ENCODE peak calls at places on chromosomes 1 and 21, in eight cellular contexts. S, P, A, K, D, N, W and U are unnamed samples. For H3K4me1, the result is how much of the 10 kb centered on the place peaks cover.

GRCh38 chr21:41499920-41500319 is 8.0 kb downstream of the TMPRSS2 start:
- DNase-seq in S (no peak), P (no peak), A (no peak), K (no peak), D (no peak), N (no peak), W (no peak), U (no peak)

GRCh38 chr1:221187174-221187573 is 307.9 kb downstream of the HLX start:
- DNase-seq in S (no peak), P (no peak), A (no peak), K (no peak), D (no peak), N (no peak), W (no peak), U (no peak)

GRCh38 chr21:32653326-32653901 is 41.2 kb upstream of the CFAP298 start:
- DNase-seq in S (peak), P (no peak), A (peak), K (no peak), D (no peak), N (peak), W (no peak), U (no peak)

GRCh38 chr1:2335721-2336475 is 55.5 kb downstream of the MORN1 start:
- DNase-seq in S (no peak), P (no peak), A (no peak), K (no peak), D (no peak), N (no peak), W (no peak), U (no peak)

GRCh38 chr1:112548540-112548939 is 39.8 kb downstream of the WNT2B start:
- DNase-seq in S (no peak), P (no peak), A (no peak), K (no peak), D (no peak), N (peak), W (no peak), U (no peak)

GRCh38 chr1:247357062-247357780 is 25.6 kb upstream of the ZNF496 start:
- DNase-seq in S (no peak), P (no peak), A (no peak), K (no peak), D (no peak), N (peak), W (no peak), U (no peak)

GRCh38 chr1:24699628-24700027 is 45.6 kb upstream of the CLIC4 start:
- DNase-seq in S (no peak), P (no peak), A (no peak), K (no peak), D (no peak), N (no peak), W (no peak), U (no peak)

GRCh38 chr21:26148834-26149354 is 21.7 kb downstream of the APP start:
- DNase-seq in S (no peak), P (no peak), A (peak), K (no peak), D (no peak), N (no peak), W (no peak), U (no peak)

GRCh38 chr21:30769724-30770431 is 14.7 kb upstream of the KRTAP21-1 start:
- DNase-seq in S (no peak), P (no peak), A (no peak), K (no peak), D (no peak), N (no peak), W (no peak), U (no peak)

GRCh38 chr1:101178688-101179491 is 57.9 kb upstream of the S1PR1 start:
- DNase-seq in S (no peak), P (no peak), A (no peak), K (no peak), D (no peak), N (no peak), W (no peak), U (no peak)

GRCh38 chr1:154186852-154187501 is 4.9 kb downstream of the TPM3 start:
- DNase-seq in S (no peak), P (no peak), A (no peak), K (no peak), D (no peak), N (peak), W (no peak), U (no peak)

GRCh38 chr1:182080955-182081582 is 19.6 kb upstream of the ZNF648 start:
- DNase-seq in S (peak), P (no peak), A (peak), K (no peak), D (no peak), N (peak), W (no peak), U (peak)

GRCh38 chr1:155273134-155273982 is at the start of gene CLK2:
- DNase-seq in S (peak), P (peak), A (peak), K (peak), D (peak), N (peak), W (peak), U (peak)

GRCh38 chr1:153566414-153567371 is 1.0 kb upstream of the S100A2 start:
- DNase-seq in S (peak), P (peak), A (peak), K (peak), D (peak), N (peak), W (peak), U (peak)

GRCh38 chr1:176656257-176656995 is 193.5 kb downstream of the PAPPA2 start:
- DNase-seq in S (no peak), P (no peak), A (peak), K (peak), D (no peak), N (peak), W (no peak), U (peak)

GRCh38 chr1:39671793-39672550 is at the start of gene NT5C1A:
- DNase-seq in S (peak), P (no peak), A (peak), K (no peak), D (no peak), N (peak), W (peak), U (peak)

GRCh38 chr1:65075123-65075976 is 72.7 kb upstream of the AK4 start:
- DNase-seq in S (peak), P (no peak), A (peak), K (peak), D (peak), N (peak), W (no peak), U (no peak)

GRCh38 chr1:60904079-60904852 is 178.1 kb upstream of the NFIA start:
- DNase-seq in S (no peak), P (no peak), A (no peak), K (peak), D (no peak), N (no peak), W (no peak), U (peak)

GRCh38 chr1:157390646-157391045 is 161.7 kb downstream of the FCRL5 start:
- DNase-seq in S (no peak), P (no peak), A (no peak), K (no peak), D (no peak), N (peak), W (no peak), U (no peak)

GRCh38 chr1:160519542-160520435 is 3.3 kb downstream of the SLAMF6 start:
- DNase-seq in S (no peak), P (no peak), A (no peak), K (no peak), D (peak), N (peak), W (no peak), U (no peak)

GRCh38 chr1:245939756-245940345 is 567.2 kb downstream of the SMYD3 start:
- DNase-seq in S (no peak), P (no peak), A (peak), K (no peak), D (no peak), N (no peak), W (no peak), U (no peak)

GRCh38 chr1:235648954-235649721 is 446 bp downstream of the GNG4 start:
- DNase-seq in S (peak), P (peak), A (peak), K (peak), D (peak), N (peak), W (peak), U (peak)

GRCh38 chr1:231818342-231818741 is 191.8 kb downstream of the DISC1 start:
- DNase-seq in S (no peak), P (no peak), A (no peak), K (no peak), D (no peak), N (no peak), W (no peak), U (peak)

GRCh38 chr1:17599301-17600300 is 60.1 kb downstream of the ARHGEF10L start:
- DNase-seq in S (no peak), P (no peak), A (no peak), K (no peak), D (no peak), N (no peak), W (no peak), U (no peak)

GRCh38 chr1:59018860-59019259 is 235.0 kb upstream of the JUN start:
- DNase-seq in S (no peak), P (no peak), A (no peak), K (no peak), D (no peak), N (no peak), W (no peak), U (no peak)

GRCh38 chr1:173504268-173504667 is 27.1 kb downstream of the PRDX6 start:
- DNase-seq in S (no peak), P (no peak), A (no peak), K (no peak), D (no peak), N (no peak), W (no peak), U (no peak)

GRCh38 chr1:198776602-198777029 is 137.8 kb downstream of the PTPRC start:
- DNase-seq in S (no peak), P (peak), A (no peak), K (peak), D (no peak), N (no peak), W (no peak), U (peak)

GRCh38 chr1:230124187-230125128 is 57.4 kb downstream of the GALNT2 start:
- DNase-seq in S (no peak), P (no peak), A (no peak), K (no peak), D (no peak), N (no peak), W (no peak), U (no peak)

GRCh38 chr1:40690919-40691537 is 476 bp upstream of the NFYC start:
- DNase-seq in S (no peak), P (no peak), A (no peak), K (no peak), D (no peak), N (no peak), W (no peak), U (no peak)

GRCh38 chr1:223712184-223712855 is at the start of gene CAPN2:
- DNase-seq in S (peak), P (peak), A (peak), K (peak), D (peak), N (peak), W (peak), U (peak)

GRCh38 chr1:106962591-106962990 is 93.9 kb upstream of the PRMT6 start:
- DNase-seq in S (no peak), P (no peak), A (no peak), K (no peak), D (no peak), N (no peak), W (no peak), U (no peak)

GRCh38 chr1:37448185-37448584 is 26.2 kb upstream of the ZC3H12A start:
- DNase-seq in S (peak), P (no peak), A (no peak), K (no peak), D (no peak), N (no peak), W (no peak), U (no peak)

GRCh38 chr1:207959141-207959825 is 48.4 kb upstream of the CD34 start:
- DNase-seq in S (peak), P (peak), A (peak), K (peak), D (no peak), N (peak), W (peak), U (peak)

DNA sequence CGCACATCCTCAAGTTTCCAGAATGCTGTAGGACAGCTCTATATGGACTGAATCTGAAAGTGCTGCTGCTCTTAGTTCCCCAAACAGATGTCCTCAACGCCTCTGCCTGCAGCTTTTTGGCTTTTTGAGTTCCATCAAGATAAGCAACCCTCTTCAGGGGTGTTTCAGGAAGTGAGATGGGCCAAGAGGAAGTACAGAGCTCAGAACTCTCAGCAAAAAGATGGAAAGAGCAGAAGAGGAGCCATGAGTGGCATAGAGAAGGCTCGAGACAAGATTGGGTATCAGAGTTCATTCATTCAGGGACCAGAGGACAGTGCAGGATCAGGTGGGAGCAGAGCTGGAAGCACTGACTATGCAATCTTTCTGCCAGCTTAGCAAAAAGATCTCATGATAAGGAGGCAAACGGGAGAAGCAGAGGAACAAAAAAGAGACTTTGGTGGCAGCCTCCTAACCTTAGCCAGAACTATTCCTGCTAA is at the start of the genes ADORA3 and TMIGD3:
- DNase-seq in S (no peak), P (no peak), A (no peak), K (peak), D (peak), N (no peak), W (no peak), U (no peak)
- H3K4me1 ChIP-seq in S (under half), P (under half), A (under half), K (under half), D (under half), N (under half), W (under half), U (under half)

GRCh38 chr1:34320081-34320480 is 143.4 kb downstream of the C1orf94 start:
- DNase-seq in S (no peak), P (no peak), A (no peak), K (no peak), D (no peak), N (peak), W (no peak), U (no peak)
- TF ChIP-seq CTCF in S (no peak), P (no peak), A (no peak), K (no peak), D (no peak), N (no peak), W (no peak), U (no peak)

GRCh38 chr1:205392650-205393049 is 29.2 kb downstream of the LEMD1 start:
- DNase-seq in S (no peak), P (no peak), A (no peak), K (no peak), D (no peak), N (no peak), W (no peak), U (no peak)
- H3K4me1 ChIP-seq in S (under half), P (under half), A (under half), K (under half), D (under half), N (under half), W (under half), U (under half)

GRCh38 chr1:32933742-32934322 is 30.8 kb downstream of the RNF19B start:
- DNase-seq in S (no peak), P (no peak), A (peak), K (no peak), D (no peak), N (peak), W (no peak), U (no peak)
- TF ChIP-seq CTCF in S (peak), P (no peak), A (no peak), K (no peak), D (no peak), N (no peak), W (no peak), U (no peak)

GRCh38 chr1:55206210-55206609 is 9.0 kb downstream of the USP24 start:
- DNase-seq in S (no peak), P (no peak), A (no peak), K (no peak), D (no peak), N (no peak), W (no peak), U (no peak)
- H3K4me1 ChIP-seq in S (under half), P (under half), A (under half), K (under half), D (under half), N (under half), W (under half), U (half or more)

GRCh38 chr1:162091681-162092524 is 22.4 kb downstream of the NOS1AP start:
- DNase-seq in S (peak), P (no peak), A (no peak), K (no peak), D (no peak), N (no peak), W (no peak), U (no peak)
- TF ChIP-seq CTCF in S (peak), P (no peak), A (no peak), K (no peak), D (no peak), N (no peak), W (no peak), U (no peak)

GRCh38 chr21:16424331-16424749 is 694.6 kb downstream of the USP25 start:
- DNase-seq in S (no peak), P (no peak), A (no peak), K (no peak), D (no peak), N (no peak), W (no peak), U (no peak)

GRCh38 chr21:16423921-16424320 is 694.1 kb downstream of the USP25 start:
- DNase-seq in S (no peak), P (no peak), A (no peak), K (no peak), D (no peak), N (no peak), W (no peak), U (no peak)

GRCh38 chr21:16425297-16425696 is 695.5 kb downstream of the USP25 start:
- DNase-seq in S (no peak), P (no peak), A (no peak), K (no peak), D (no peak), N (no peak), W (no peak), U (no peak)

GRCh38 chr21:16420086-16420724 is 690.4 kb downstream of the USP25 start:
- DNase-seq in S (no peak), P (no peak), A (no peak), K (peak), D (no peak), N (peak), W (no peak), U (no peak)

DNA sequence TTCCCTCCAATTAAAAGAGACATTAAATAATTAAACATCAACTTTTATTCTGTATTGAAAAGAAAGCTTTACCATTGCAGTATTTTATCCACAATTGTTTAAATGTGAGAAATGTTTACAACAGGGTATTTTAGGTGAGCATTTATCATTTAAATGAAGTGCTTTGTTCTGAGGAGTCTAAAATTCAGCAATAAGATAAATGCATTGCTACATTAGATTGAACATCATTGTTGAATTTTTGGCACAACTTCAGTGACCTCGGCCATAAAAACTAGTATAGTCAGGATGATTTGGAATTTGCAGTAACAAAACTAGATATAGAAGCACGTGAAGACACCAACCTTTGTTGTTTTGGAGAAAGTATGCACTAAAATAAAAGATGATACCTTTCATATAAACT is 692.9 kb downstream of the USP25 start:
- DNase-seq in S (no peak), P (no peak), A (no peak), K (no peak), D (no peak), N (no peak), W (no peak), U (no peak)
- H3K4me1 ChIP-seq in S (under half), P (under half), A (under half), K (under half), D (under half), N (under half), W (under half), U (under half)

GRCh38 chr1:119647228-119647733 is 785 bp downstream of the ZNF697 start:
- DNase-seq in S (no peak), P (peak), A (no peak), K (no peak), D (no peak), N (no peak), W (peak), U (peak)

GRCh38 chr1:119648620-119649004 is 546 bp upstream of the ZNF697 start:
- DNase-seq in S (no peak), P (no peak), A (no peak), K (no peak), D (no peak), N (no peak), W (no peak), U (no peak)

GRCh38 chr1:119646521-119647227 is 1.4 kb downstream of the ZNF697 start:
- DNase-seq in S (no peak), P (no peak), A (peak), K (no peak), D (no peak), N (peak), W (no peak), U (no peak)

GRCh38 chr1:119651133-119651532 is 3.1 kb upstream of the ZNF697 start:
- DNase-seq in S (no peak), P (no peak), A (no peak), K (no peak), D (no peak), N (no peak), W (no peak), U (no peak)

GRCh38 chr1:119647734-119648619 is at the start of gene ZNF697:
- DNase-seq in S (peak), P (peak), A (peak), K (peak), D (peak), N (peak), W (peak), U (peak)
- TF ChIP-seq CTCF in S (peak), P (peak), A (peak), K (peak), D (peak), N (peak), W (no peak), U (peak)